ENCODE peak calls at places on chromosomes 6 and 20, in nine cellular contexts. H, V, K, G, U, E, T, I and D are unnamed samples.

GRCh38 chr20:1184638-1185315 is at the start of gene TMEM74B:
- DNase-seq in H (peak; percentile 79), V (no peak), K (no peak), G (no peak), U (no peak), E (no peak), T (no peak), I (no peak), D (no peak)

GRCh38 chr6:169371344-169372144 is 117.9 kb upstream of the THBS2 start:
- DNase-seq in H (peak; percentile 62), V (peak; percentile 9), K (no peak), G (no peak), U (no peak), E (no peak), T (peak; percentile 12), I (no peak), D (no peak)

GRCh38 chr20:43731469-43731868 is 4.7 kb upstream of the GTSF1L start:
- DNase-seq in H (no peak), V (peak; percentile 45), K (no peak), G (no peak), U (no peak), E (no peak), T (no peak), I (no peak), D (no peak)

GRCh38 chr20:34570859-34571306 is 12.4 kb downstream of the MAP1LC3A start:
- DNase-seq in H (no peak), V (peak; percentile 73), K (no peak), G (no peak), U (no peak), E (no peak), T (no peak), I (peak; percentile 74), D (no peak)

GRCh38 chr6:88251261-88251660 is 85.1 kb upstream of the CNR1 start:
- DNase-seq in H (no peak), V (no peak), K (no peak), G (no peak), U (no peak), E (no peak), T (no peak), I (no peak), D (no peak)

GRCh38 chr6:53369876-53370515 is 21.2 kb upstream of the ELOVL5 start:
- DNase-seq in H (no peak), V (no peak), K (no peak), G (no peak), U (no peak), E (no peak), T (no peak), I (no peak), D (no peak)

GRCh38 chr6:108968325-108968724 is 120.1 kb downstream of the ARMC2 start:
- DNase-seq in H (no peak), V (no peak), K (no peak), G (no peak), U (no peak), E (no peak), T (no peak), I (no peak), D (no peak)

GRCh38 chr20:58112017-58112781 is 116.3 kb downstream of the ANKRD60 start:
- DNase-seq in H (no peak), V (no peak), K (no peak), G (peak; percentile 55), U (no peak), E (no peak), T (no peak), I (no peak), D (peak; percentile 59)

GRCh38 chr6:10585232-10585887 is 64.2 kb downstream of the GCNT2 start:
- DNase-seq in H (no peak), V (no peak), K (no peak), G (no peak), U (no peak), E (no peak), T (no peak), I (no peak), D (no peak)

GRCh38 chr20:30811896-30812671 is 445.4 kb upstream of the DEFB115 start:
- DNase-seq in H (peak; percentile 88), V (peak; percentile 81), K (no peak), G (peak; percentile 20), U (no peak), E (peak; percentile 73), T (no peak), I (no peak), D (no peak)

GRCh38 chr20:47956261-47956995 is 171.1 kb upstream of the SULF2 start:
- DNase-seq in H (no peak), V (no peak), K (no peak), G (no peak), U (no peak), E (peak; percentile 81), T (no peak), I (no peak), D (no peak)

GRCh38 chr6:82179415-82179814 is 68.1 kb downstream of the IBTK start:
- DNase-seq in H (no peak), V (no peak), K (no peak), G (no peak), U (no peak), E (no peak), T (no peak), I (no peak), D (no peak)

GRCh38 chr6:24879351-24879750 is 56.4 kb downstream of the RIPOR2 start:
- DNase-seq in H (no peak), V (no peak), K (no peak), G (no peak), U (no peak), E (no peak), T (no peak), I (no peak), D (no peak)

GRCh38 chr20:57141492-57141891 is 124.9 kb downstream of the BMP7 start:
- DNase-seq in H (no peak), V (no peak), K (no peak), G (no peak), U (no peak), E (no peak), T (no peak), I (no peak), D (no peak)

GRCh38 chr6:126086560-126086959 is 100.2 kb downstream of the TRMT11 start:
- DNase-seq in H (no peak), V (no peak), K (no peak), G (no peak), U (no peak), E (no peak), T (no peak), I (peak; percentile 24), D (no peak)

DNA sequence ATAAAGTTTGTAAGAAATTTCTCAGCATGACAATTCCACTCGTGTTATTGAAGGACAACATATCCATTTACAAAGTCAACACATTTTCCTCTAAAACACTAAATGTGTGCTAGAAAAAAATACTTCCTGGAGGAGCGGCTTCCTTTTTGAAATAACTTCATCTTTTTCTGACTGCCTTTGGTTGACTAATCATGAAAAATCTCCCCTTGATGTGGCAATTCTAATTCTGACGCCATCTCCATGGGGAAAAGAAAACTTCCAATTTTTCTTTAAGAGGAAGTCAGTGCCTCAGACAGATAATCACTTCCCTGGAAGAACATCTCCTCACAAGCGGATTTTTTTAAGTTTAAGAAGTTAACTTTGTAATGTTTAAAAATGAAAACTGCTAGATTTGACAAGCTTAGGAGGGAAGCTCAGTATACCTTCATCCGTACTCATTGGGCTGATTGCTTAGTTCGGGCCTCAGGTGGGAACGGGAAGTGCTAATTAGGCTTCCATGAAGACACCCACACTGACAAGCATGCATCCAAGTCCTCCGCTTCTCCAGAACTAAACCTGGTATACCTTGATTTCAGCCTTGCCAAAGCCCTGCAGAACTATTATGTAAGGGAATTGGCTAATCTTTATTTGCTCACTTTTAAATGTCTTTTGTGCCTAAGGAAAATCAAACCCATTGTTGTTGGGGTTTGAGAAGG is 35.1 kb upstream of the DUSP22 start:
- DNase-seq in H (no peak), V (no peak), K (no peak), G (no peak), U (no peak), E (no peak), T (no peak), I (no peak), D (no peak)
- TF ChIP-seq CTCF in H (no peak), V (no peak), K (no peak), G (no peak), U (no peak), E (no peak), T (no peak), I (no peak), D (no peak)

GRCh38 chr6:151276112-151276745 is 36.5 kb downstream of the AKAP12 start:
- DNase-seq in H (peak; percentile 17), V (no peak), K (no peak), G (no peak), U (no peak), E (peak; percentile 78), T (no peak), I (no peak), D (no peak)
- TF ChIP-seq POLR2AphosphoS5 in H (no peak), V (no peak), K (peak; percentile 33), G (no peak), U (no peak), E (no peak), T (no peak), I (no peak), D (no peak)

GRCh38 chr6:148525453-148525852 is 182.8 kb downstream of the SASH1 start:
- DNase-seq in H (no peak), V (peak; percentile 10), K (no peak), G (no peak), U (no peak), E (no peak), T (no peak), I (no peak), D (no peak)

GRCh38 chr6:148523051-148523450 is 180.4 kb downstream of the SASH1 start:
- DNase-seq in H (no peak), V (no peak), K (no peak), G (no peak), U (no peak), E (no peak), T (no peak), I (no peak), D (no peak)

GRCh38 chr6:148523551-148523950 is 180.9 kb downstream of the SASH1 start:
- DNase-seq in H (no peak), V (no peak), K (no peak), G (no peak), U (no peak), E (no peak), T (no peak), I (no peak), D (no peak)

GRCh38 chr6:148524976-148525375 is 182.3 kb downstream of the SASH1 start:
- DNase-seq in H (no peak), V (no peak), K (no peak), G (no peak), U (no peak), E (no peak), T (no peak), I (peak; percentile 65), D (no peak)

GRCh38 chr6:148524509-148524908 is 181.9 kb downstream of the SASH1 start:
- DNase-seq in H (no peak), V (no peak), K (no peak), G (no peak), U (no peak), E (no peak), T (no peak), I (peak; percentile 35), D (no peak)
- H3K4me1 ChIP-seq in H (peaks cover 55% of the 10 kb centered on the region), V (no peaks in the 10 kb centered on the region), K (peaks cover 9% of the 10 kb centered on the region), G (peaks cover 6% of the 10 kb centered on the region), U (no peaks in the 10 kb centered on the region), E (peaks cover 36% of the 10 kb centered on the region), T (no peaks in the 10 kb centered on the region), I (peaks cover 14% of the 10 kb centered on the region), D (no peaks in the 10 kb centered on the region)

DNA sequence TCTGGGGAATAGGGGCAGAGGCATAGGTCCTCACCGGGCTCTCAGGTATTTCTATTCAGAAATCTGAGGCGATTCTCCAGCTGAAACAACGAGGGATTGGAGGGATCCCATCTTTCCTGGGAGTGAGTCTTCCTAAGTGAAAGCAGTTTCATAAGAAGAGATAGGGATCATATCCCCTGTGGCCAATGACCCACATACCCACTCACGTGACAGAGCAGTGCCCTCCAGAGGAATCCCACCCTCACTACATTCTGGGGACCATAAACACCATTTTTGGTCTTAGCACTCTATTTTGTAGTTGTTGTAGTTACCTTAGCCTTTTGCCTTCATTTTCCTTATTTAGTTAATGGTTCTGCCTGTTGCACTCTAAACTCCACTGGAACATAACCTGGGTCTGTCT is 121.1 kb downstream of the GPR63 start:
- DNase-seq in H (peak; percentile 2), V (no peak), K (no peak), G (no peak), U (no peak), E (no peak), T (no peak), I (no peak), D (no peak)
- TF ChIP-seq CTCF in H (no peak), V (no peak), K (no peak), G (no peak), U (no peak), E (no peak), T (peak; percentile 35), I (no peak), D (no peak)